ENCODE peak calls at places on chromosomes 5 and 9, in four cellular contexts. One of them, this sample, is unnamed.

GRCh38 chr9:116718111-116718510 is 31.0 kb downstream of the TRIM32 start:
- DNase-seq in astrocyte: no peak
- DNase-seq in sigmoid colon: no peak
- DNase-seq in substantia nigra: no peak
- DNase-seq in this sample: no peak

GRCh38 chr5:52693279-52693678 is 94.4 kb upstream of the ITGA1 start:
- DNase-seq in sigmoid colon: peak; percentile 66
- DNase-seq in substantia nigra: no peak
- DNase-seq in astrocyte: no peak
- DNase-seq in this sample: peak; percentile 49

GRCh38 chr5:10400834-10401233 is 40.8 kb upstream of the ROPN1L start:
- DNase-seq in astrocyte: peak; percentile 9
- DNase-seq in substantia nigra: no peak
- DNase-seq in sigmoid colon: no peak
- DNase-seq in this sample: no peak

GRCh38 chr5:148145916-148146315 is 22.4 kb upstream of the SPINK14 start:
- DNase-seq in substantia nigra: no peak
- DNase-seq in astrocyte: peak; percentile 20
- DNase-seq in sigmoid colon: no peak
- DNase-seq in this sample: peak; percentile 100

GRCh38 chr9:116193636-116194035 is 40.0 kb downstream of the PAPPA start:
- DNase-seq in astrocyte: peak; percentile 81
- DNase-seq in substantia nigra: no peak
- DNase-seq in sigmoid colon: no peak
- DNase-seq in this sample: peak; percentile 81

GRCh38 chr9:19999491-20000057 is 210.7 kb upstream of the SLC24A2 start:
- DNase-seq in sigmoid colon: no peak
- DNase-seq in astrocyte: peak; percentile 89
- DNase-seq in substantia nigra: no peak
- DNase-seq in this sample: peak; percentile 93

GRCh38 chr9:104743377-104743985 is 4.0 kb upstream of the NIPSNAP3A start:
- DNase-seq in astrocyte: peak; percentile 31
- DNase-seq in substantia nigra: no peak
- DNase-seq in sigmoid colon: no peak
- DNase-seq in this sample: peak; percentile 69

GRCh38 chr5:87393331-87393730 is 19.4 kb downstream of the CCNH start:
- DNase-seq in substantia nigra: no peak
- DNase-seq in sigmoid colon: no peak
- DNase-seq in astrocyte: peak; percentile 89
- DNase-seq in this sample: peak; percentile 84

GRCh38 chr9:6495484-6495883 is 82.5 kb downstream of the UHRF2 start:
- DNase-seq in substantia nigra: no peak
- DNase-seq in sigmoid colon: no peak
- DNase-seq in astrocyte: no peak
- DNase-seq in this sample: peak; percentile 6

GRCh38 chr5:42680035-42680434 is 76.6 kb upstream of the CCDC152 start:
- DNase-seq in astrocyte: no peak
- DNase-seq in sigmoid colon: no peak
- DNase-seq in substantia nigra: no peak
- DNase-seq in this sample: no peak

GRCh38 chr5:158461240-158461854 is 602.4 kb upstream of the CLINT1 start:
- DNase-seq in substantia nigra: no peak
- DNase-seq in astrocyte: no peak
- DNase-seq in sigmoid colon: peak; percentile 80
- DNase-seq in this sample: no peak

GRCh38 chr5:135993248-135993893 is 35.4 kb upstream of the TGFBI start:
- DNase-seq in substantia nigra: no peak
- DNase-seq in sigmoid colon: no peak
- DNase-seq in astrocyte: peak; percentile 64
- DNase-seq in this sample: peak; percentile 26

GRCh38 chr5:79935992-79936643 is 54.9 kb downstream of the MTX3 start:
- DNase-seq in sigmoid colon: peak; percentile 73
- DNase-seq in substantia nigra: no peak
- DNase-seq in astrocyte: no peak
- DNase-seq in this sample: no peak

GRCh38 chr5:100889165-100889564 is 13.9 kb downstream of the ST8SIA4 start:
- DNase-seq in astrocyte: no peak
- DNase-seq in sigmoid colon: no peak
- DNase-seq in substantia nigra: no peak
- DNase-seq in this sample: no peak

GRCh38 chr9:21995652-21996275 is 1.2 kb downstream of the CDKN2B-AS1 start:
- DNase-seq in substantia nigra: no peak
- DNase-seq in astrocyte: peak; percentile 50
- DNase-seq in sigmoid colon: no peak
- DNase-seq in this sample: peak; percentile 24

GRCh38 chr9:15178621-15179020 is 128.4 kb downstream of the TTC39B start:
- DNase-seq in astrocyte: no peak
- DNase-seq in substantia nigra: no peak
- DNase-seq in sigmoid colon: no peak
- DNase-seq in this sample: no peak

GRCh38 chr9:72977670-72978069 is 24.8 kb upstream of the ALDH1A1 start:
- DNase-seq in astrocyte: no peak
- DNase-seq in sigmoid colon: no peak
- DNase-seq in substantia nigra: no peak
- DNase-seq in this sample: no peak

GRCh38 chr5:113161806-113162205 is 185.2 kb downstream of the DCP2 start:
- DNase-seq in astrocyte: no peak
- DNase-seq in sigmoid colon: no peak
- DNase-seq in substantia nigra: no peak
- DNase-seq in this sample: no peak

GRCh38 chr5:113164016-113164415 is 187.4 kb downstream of the DCP2 start:
- DNase-seq in sigmoid colon: no peak
- DNase-seq in substantia nigra: no peak
- DNase-seq in astrocyte: no peak
- DNase-seq in this sample: no peak

GRCh38 chr5:113162208-113162607 is 185.6 kb downstream of the DCP2 start:
- DNase-seq in astrocyte: peak; percentile 14
- DNase-seq in sigmoid colon: no peak
- DNase-seq in substantia nigra: no peak
- DNase-seq in this sample: no peak

GRCh38 chr5:113163328-113163727 is 186.7 kb downstream of the DCP2 start:
- DNase-seq in astrocyte: peak; percentile 62
- DNase-seq in substantia nigra: no peak
- DNase-seq in sigmoid colon: no peak
- DNase-seq in this sample: peak; percentile 78

GRCh38 chr5:113162770-113163169 is 186.2 kb downstream of the DCP2 start:
- DNase-seq in astrocyte: peak; percentile 79
- DNase-seq in substantia nigra: no peak
- DNase-seq in sigmoid colon: no peak
- DNase-seq in this sample: peak; percentile 45
- H3K27ac ChIP-seq in astrocyte: peak overlapping the region; percentile 44
- H3K27ac ChIP-seq in substantia nigra: no peak overlapping the region
- H3K27ac ChIP-seq in sigmoid colon: no peak overlapping the region
- H3K27ac ChIP-seq in this sample: no peak overlapping the region

GRCh38 chr9:18863821-18864220 is 169.2 kb downstream of the SAXO1 start:
- DNase-seq in astrocyte: no peak
- DNase-seq in substantia nigra: no peak
- DNase-seq in sigmoid colon: no peak
- DNase-seq in this sample: no peak
- H3K27ac ChIP-seq in astrocyte: no peak overlapping the region
- H3K27ac ChIP-seq in substantia nigra: no peak overlapping the region
- H3K27ac ChIP-seq in sigmoid colon: no peak overlapping the region
- H3K27ac ChIP-seq in this sample: no peak overlapping the region

DNA sequence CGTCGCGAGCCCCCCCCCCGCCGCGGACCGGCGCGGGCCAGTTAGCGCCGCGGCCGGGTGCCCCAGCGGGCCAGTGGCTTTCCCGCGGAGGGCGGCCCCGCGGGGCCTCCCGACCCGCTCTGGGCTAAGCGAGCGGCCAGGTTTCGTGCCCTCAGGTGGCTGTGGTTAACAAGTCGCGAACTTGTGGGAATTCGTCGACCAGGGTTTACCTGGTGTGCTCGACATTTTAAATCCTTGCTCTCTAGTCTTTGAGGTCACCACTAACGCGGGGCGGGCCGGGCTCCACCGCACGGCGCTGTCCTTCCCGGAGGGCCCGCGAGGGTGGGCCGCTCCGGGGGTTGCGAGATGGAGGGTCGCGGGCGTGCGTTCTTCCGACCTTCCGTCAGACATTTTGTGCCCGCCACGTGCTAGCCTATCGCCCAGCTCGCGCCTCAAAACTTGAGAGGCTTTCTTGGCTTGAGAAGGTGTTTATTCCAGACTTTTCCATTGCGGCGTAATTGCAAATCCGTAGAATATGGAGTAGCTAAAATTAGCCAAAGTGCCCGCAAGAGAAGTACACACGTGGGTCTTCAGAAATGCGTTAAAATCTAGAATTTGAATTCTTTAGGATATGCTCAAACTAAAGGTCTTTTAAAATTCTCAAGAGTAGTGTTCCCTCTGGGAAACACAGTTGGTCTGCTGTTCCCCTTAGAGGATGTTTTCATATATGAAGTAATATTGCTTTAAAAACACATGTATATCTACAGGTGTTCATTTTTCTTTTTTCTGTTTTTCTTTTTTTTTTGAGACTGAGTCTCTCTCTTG is 2.1 kb downstream of the ANP32B start:
- DNase-seq in sigmoid colon: peak; percentile 67
- DNase-seq in astrocyte: no peak
- DNase-seq in substantia nigra: no peak
- DNase-seq in this sample: peak; percentile 25
- H3K27ac ChIP-seq in sigmoid colon: peak overlapping the region; percentile 100
- H3K27ac ChIP-seq in astrocyte: peak overlapping the region; percentile 25
- H3K27ac ChIP-seq in substantia nigra: peak overlapping the region; percentile 98
- H3K27ac ChIP-seq in this sample: peak overlapping the region; percentile 81

GRCh38 chr9:134136997-134137302 is 1.1 kb downstream of the WDR5 start:
- DNase-seq in sigmoid colon: no peak
- DNase-seq in substantia nigra: no peak
- DNase-seq in astrocyte: no peak
- DNase-seq in this sample: peak; percentile 5
- H3K27ac ChIP-seq in sigmoid colon: peak overlapping the region; percentile 87
- H3K27ac ChIP-seq in substantia nigra: peak overlapping the region; percentile 64
- H3K27ac ChIP-seq in astrocyte: peak overlapping the region; percentile 37
- H3K27ac ChIP-seq in this sample: no peak overlapping the region

GRCh38 chr9:137406085-137406773 is 16.7 kb downstream of the EXD3 start:
- DNase-seq in astrocyte: no peak
- DNase-seq in substantia nigra: no peak
- DNase-seq in sigmoid colon: no peak
- DNase-seq in this sample: no peak
- H3K27ac ChIP-seq in astrocyte: no peak overlapping the region
- H3K27ac ChIP-seq in substantia nigra: no peak overlapping the region
- H3K27ac ChIP-seq in sigmoid colon: peak overlapping the region; percentile 43
- H3K27ac ChIP-seq in this sample: no peak overlapping the region

GRCh38 chr5:151718653-151719052 is 31.9 kb upstream of the SPARC start:
- DNase-seq in sigmoid colon: no peak
- DNase-seq in astrocyte: peak; percentile 95
- DNase-seq in substantia nigra: no peak
- DNase-seq in this sample: no peak

GRCh38 chr5:151721087-151721646 is 34.5 kb upstream of the SPARC start:
- DNase-seq in astrocyte: no peak
- DNase-seq in substantia nigra: no peak
- DNase-seq in sigmoid colon: no peak
- DNase-seq in this sample: no peak

GRCh38 chr5:151718168-151718567 is 31.5 kb upstream of the SPARC start:
- DNase-seq in sigmoid colon: no peak
- DNase-seq in substantia nigra: no peak
- DNase-seq in astrocyte: peak; percentile 52
- DNase-seq in this sample: no peak

GRCh38 chr5:151720195-151720594 is 33.5 kb upstream of the SPARC start:
- DNase-seq in substantia nigra: no peak
- DNase-seq in astrocyte: no peak
- DNase-seq in sigmoid colon: no peak
- DNase-seq in this sample: no peak

DNA sequence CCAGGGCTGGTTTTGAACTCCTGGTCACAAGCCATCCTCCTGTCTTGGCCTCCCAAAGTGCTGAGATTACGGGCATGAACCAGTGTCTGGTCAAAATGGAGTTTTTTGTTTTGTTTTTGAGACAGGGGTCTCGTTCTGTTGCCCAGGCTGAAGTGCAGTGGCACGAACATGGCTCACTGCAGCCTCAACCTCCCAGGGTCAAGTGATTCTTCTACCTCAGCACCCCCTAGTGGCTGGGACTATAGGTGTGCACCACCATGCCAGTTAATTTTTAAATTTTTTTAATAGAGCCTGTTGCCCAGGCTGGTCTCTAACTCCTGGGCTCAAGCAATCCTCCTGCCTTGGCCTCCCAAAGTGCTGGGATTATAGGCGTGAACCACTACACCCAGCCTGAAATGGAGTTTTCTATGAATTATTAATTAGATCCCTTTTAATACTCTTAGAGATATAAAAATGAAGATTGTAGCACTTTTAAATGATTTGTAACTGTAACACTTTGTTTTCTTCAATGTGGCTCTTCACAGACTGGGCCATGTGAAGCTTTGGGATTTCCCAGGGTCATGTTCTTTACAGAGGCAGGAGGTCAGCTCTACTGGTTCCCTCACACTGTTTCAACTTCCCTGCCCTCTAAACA is 32.6 kb upstream of the SPARC start:
- DNase-seq in sigmoid colon: no peak
- DNase-seq in astrocyte: no peak
- DNase-seq in substantia nigra: peak; percentile 35
- DNase-seq in this sample: peak; percentile 54
- H3K27ac ChIP-seq in sigmoid colon: peak overlapping the region; percentile 29
- H3K27ac ChIP-seq in astrocyte: peak overlapping the region; percentile 80
- H3K27ac ChIP-seq in substantia nigra: no peak overlapping the region
- H3K27ac ChIP-seq in this sample: no peak overlapping the region

DNA sequence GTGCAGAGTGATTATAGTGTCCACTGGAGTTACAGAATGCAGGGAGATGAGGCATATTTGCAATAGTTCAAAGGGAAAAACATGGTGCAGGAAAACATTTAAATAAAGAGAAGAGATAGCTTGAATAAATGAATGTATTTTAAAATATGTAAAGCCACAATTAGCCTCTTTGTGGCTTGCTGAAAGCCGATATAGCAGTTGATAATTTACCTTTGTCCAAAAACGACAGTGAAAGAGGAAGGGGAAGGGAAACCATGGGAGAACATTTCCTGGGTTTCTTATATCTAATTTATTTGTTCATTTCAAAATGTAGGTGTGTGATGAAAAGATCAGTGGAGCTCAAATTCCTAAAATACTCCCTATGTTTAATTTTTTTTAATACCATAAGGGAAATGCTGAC is 156.1 kb downstream of the DENND1A start:
- DNase-seq in substantia nigra: no peak
- DNase-seq in astrocyte: no peak
- DNase-seq in sigmoid colon: no peak
- DNase-seq in this sample: no peak
- H3K27ac ChIP-seq in substantia nigra: no peak overlapping the region
- H3K27ac ChIP-seq in astrocyte: no peak overlapping the region
- H3K27ac ChIP-seq in sigmoid colon: no peak overlapping the region
- H3K27ac ChIP-seq in this sample: no peak overlapping the region